ENCODE peak calls at places on chromosomes 4 and X, in seven cellular contexts. One of them, this sample, is unnamed.

GRCh38 chr4:26238426-26238781 is 82.4 kb upstream of the RBPJ start:
- DNase-seq in naive thymus-derived CD4-positive, alpha-beta T cell: no peak
- DNase-seq in ovary: no peak
- DNase-seq in thoracic aorta: no peak
- DNase-seq in neural progenitor cell: no peak
- DNase-seq in left ventricle myocardium inferior: no peak
- DNase-seq in AG04449: no peak
- DNase-seq in this sample: no peak

GRCh38 chr4:6393544-6394475 is 78.6 kb downstream of the PPP2R2C start:
- DNase-seq in neural progenitor cell: no peak
- DNase-seq in AG04449: no peak
- DNase-seq in thoracic aorta: no peak
- DNase-seq in left ventricle myocardium inferior: no peak
- DNase-seq in naive thymus-derived CD4-positive, alpha-beta T cell: no peak
- DNase-seq in ovary: no peak
- DNase-seq in this sample: no peak

GRCh38 chr4:98657531-98658286 is 702 bp downstream of the TSPAN5 start:
- DNase-seq in AG04449: no peak
- DNase-seq in left ventricle myocardium inferior: peak; percentile 22
- DNase-seq in naive thymus-derived CD4-positive, alpha-beta T cell: peak; percentile 49
- DNase-seq in ovary: no peak
- DNase-seq in neural progenitor cell: peak; percentile 72
- DNase-seq in thoracic aorta: no peak
- DNase-seq in this sample: no peak

GRCh38 chr4:27154706-27155105 is 294.1 kb downstream of the STIM2 start:
- DNase-seq in ovary: no peak
- DNase-seq in left ventricle myocardium inferior: no peak
- DNase-seq in thoracic aorta: no peak
- DNase-seq in AG04449: no peak
- DNase-seq in neural progenitor cell: no peak
- DNase-seq in naive thymus-derived CD4-positive, alpha-beta T cell: no peak
- DNase-seq in this sample: peak; percentile 29

GRCh38 chrX:7132335-7133035 is 15.0 kb upstream of the STS start:
- DNase-seq in neural progenitor cell: peak; percentile 42
- DNase-seq in naive thymus-derived CD4-positive, alpha-beta T cell: peak; percentile 1
- DNase-seq in left ventricle myocardium inferior: no peak
- DNase-seq in ovary: no peak
- DNase-seq in AG04449: peak; percentile 44
- DNase-seq in thoracic aorta: no peak
- DNase-seq in this sample: no peak

GRCh38 chrX:68842781-68843581 is 14.2 kb downstream of the EFNB1 start:
- DNase-seq in ovary: no peak
- DNase-seq in neural progenitor cell: no peak
- DNase-seq in naive thymus-derived CD4-positive, alpha-beta T cell: no peak
- DNase-seq in thoracic aorta: no peak
- DNase-seq in left ventricle myocardium inferior: peak; percentile 20
- DNase-seq in AG04449: no peak
- DNase-seq in this sample: no peak

GRCh38 chr4:54685810-54686209 is 28.1 kb downstream of the KIT start:
- DNase-seq in naive thymus-derived CD4-positive, alpha-beta T cell: no peak
- DNase-seq in ovary: no peak
- DNase-seq in neural progenitor cell: no peak
- DNase-seq in thoracic aorta: no peak
- DNase-seq in AG04449: no peak
- DNase-seq in left ventricle myocardium inferior: no peak
- DNase-seq in this sample: no peak

GRCh38 chr4:75717332-75717873 is 7.0 kb upstream of the USO1 start:
- DNase-seq in ovary: no peak
- DNase-seq in neural progenitor cell: no peak
- DNase-seq in thoracic aorta: no peak
- DNase-seq in AG04449: no peak
- DNase-seq in naive thymus-derived CD4-positive, alpha-beta T cell: no peak
- DNase-seq in left ventricle myocardium inferior: no peak
- DNase-seq in this sample: no peak

GRCh38 chrX:52359614-52360232 is 9.1 kb upstream of the XAGE2 start:
- DNase-seq in thoracic aorta: no peak
- DNase-seq in ovary: no peak
- DNase-seq in naive thymus-derived CD4-positive, alpha-beta T cell: no peak
- DNase-seq in AG04449: no peak
- DNase-seq in left ventricle myocardium inferior: no peak
- DNase-seq in neural progenitor cell: no peak
- DNase-seq in this sample: no peak

GRCh38 chr4:128386761-128387599 is 99.4 kb upstream of the PGRMC2 start:
- DNase-seq in ovary: peak; percentile 94
- DNase-seq in AG04449: peak; percentile 91
- DNase-seq in naive thymus-derived CD4-positive, alpha-beta T cell: no peak
- DNase-seq in thoracic aorta: peak; percentile 69
- DNase-seq in left ventricle myocardium inferior: peak; percentile 88
- DNase-seq in neural progenitor cell: no peak
- DNase-seq in this sample: peak; percentile 98

GRCh38 chr4:115629270-115629669 is 515.9 kb upstream of the NDST4 start:
- DNase-seq in naive thymus-derived CD4-positive, alpha-beta T cell: no peak
- DNase-seq in left ventricle myocardium inferior: no peak
- DNase-seq in neural progenitor cell: no peak
- DNase-seq in thoracic aorta: no peak
- DNase-seq in ovary: no peak
- DNase-seq in AG04449: no peak
- DNase-seq in this sample: no peak

DNA sequence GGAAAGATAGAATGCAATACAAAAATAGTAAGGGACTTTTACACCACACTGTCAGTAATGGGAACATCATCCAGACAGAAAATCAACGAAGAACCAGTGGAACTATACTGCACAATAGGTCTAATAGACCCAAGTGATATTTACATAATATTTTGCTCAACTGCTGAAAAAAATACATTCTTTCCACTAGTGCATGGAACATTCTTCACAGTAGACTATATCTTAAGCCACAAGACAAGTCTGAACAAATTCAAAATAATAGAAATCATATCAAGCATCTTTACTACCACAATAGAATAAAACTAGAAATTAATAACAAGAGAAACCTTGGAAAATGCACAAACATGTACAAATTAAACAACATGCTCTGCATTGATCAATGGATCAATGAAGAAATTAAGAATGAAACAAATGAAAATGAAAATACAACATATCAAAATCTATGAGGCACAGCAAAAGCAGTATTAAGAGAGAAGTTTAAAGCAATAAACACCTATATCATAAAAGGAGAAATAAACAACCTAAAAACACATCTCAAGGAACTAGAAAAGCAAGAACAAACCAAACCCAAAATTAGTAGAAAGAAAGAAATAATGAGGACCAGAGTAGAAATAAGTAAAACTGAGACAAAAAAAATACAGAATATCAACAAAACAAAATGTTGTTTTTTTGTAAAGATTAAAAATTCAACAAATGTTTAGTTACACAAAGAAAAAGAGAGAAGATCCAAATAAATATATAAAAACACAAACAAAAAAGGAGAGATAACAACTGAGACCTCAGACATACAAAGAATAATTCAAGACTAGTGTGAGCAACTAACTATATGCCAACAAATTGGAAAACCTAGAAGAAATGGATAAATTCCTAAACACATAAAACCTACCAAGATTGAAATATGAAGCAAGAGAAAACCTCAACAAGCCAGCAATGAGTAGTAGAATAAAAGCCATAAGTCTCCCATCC is 51.5 kb upstream of the ANTXR2 start:
- DNase-seq in naive thymus-derived CD4-positive, alpha-beta T cell: no peak
- DNase-seq in AG04449: no peak
- DNase-seq in neural progenitor cell: no peak
- DNase-seq in thoracic aorta: no peak
- DNase-seq in ovary: no peak
- DNase-seq in left ventricle myocardium inferior: no peak
- DNase-seq in this sample: no peak
- H3K4me3 ChIP-seq in naive thymus-derived CD4-positive, alpha-beta T cell: no peak overlapping the region
- H3K4me3 ChIP-seq in AG04449: no peak overlapping the region
- H3K4me3 ChIP-seq in neural progenitor cell: no peak overlapping the region
- H3K4me3 ChIP-seq in thoracic aorta: no peak overlapping the region
- H3K4me3 ChIP-seq in ovary: no peak overlapping the region
- H3K4me3 ChIP-seq in left ventricle myocardium inferior: no peak overlapping the region
- H3K4me3 ChIP-seq in this sample: no peak overlapping the region

GRCh38 chrX:72019487-72019886 is 108.8 kb downstream of the NHSL2 start:
- DNase-seq in naive thymus-derived CD4-positive, alpha-beta T cell: no peak
- DNase-seq in left ventricle myocardium inferior: no peak
- DNase-seq in thoracic aorta: no peak
- DNase-seq in AG04449: no peak
- DNase-seq in neural progenitor cell: no peak
- DNase-seq in ovary: no peak
- DNase-seq in this sample: peak; percentile 12

GRCh38 chrX:72020204-72020603 is 109.6 kb downstream of the NHSL2 start:
- DNase-seq in ovary: peak; percentile 57
- DNase-seq in left ventricle myocardium inferior: no peak
- DNase-seq in neural progenitor cell: no peak
- DNase-seq in AG04449: no peak
- DNase-seq in thoracic aorta: no peak
- DNase-seq in naive thymus-derived CD4-positive, alpha-beta T cell: no peak
- DNase-seq in this sample: peak; percentile 81

GRCh38 chrX:72016881-72017783 is 106.5 kb downstream of the NHSL2 start:
- DNase-seq in AG04449: no peak
- DNase-seq in naive thymus-derived CD4-positive, alpha-beta T cell: no peak
- DNase-seq in thoracic aorta: no peak
- DNase-seq in ovary: peak; percentile 14
- DNase-seq in neural progenitor cell: no peak
- DNase-seq in left ventricle myocardium inferior: no peak
- DNase-seq in this sample: no peak

GRCh38 chrX:72020788-72021187 is 110.1 kb downstream of the NHSL2 start:
- DNase-seq in ovary: no peak
- DNase-seq in left ventricle myocardium inferior: no peak
- DNase-seq in naive thymus-derived CD4-positive, alpha-beta T cell: no peak
- DNase-seq in neural progenitor cell: no peak
- DNase-seq in AG04449: no peak
- DNase-seq in thoracic aorta: no peak
- DNase-seq in this sample: peak; percentile 12

GRCh38 chrX:72018277-72019112 is 107.8 kb downstream of the NHSL2 start:
- DNase-seq in naive thymus-derived CD4-positive, alpha-beta T cell: peak; percentile 64
- DNase-seq in left ventricle myocardium inferior: peak; percentile 84
- DNase-seq in neural progenitor cell: peak; percentile 89
- DNase-seq in ovary: peak; percentile 89
- DNase-seq in AG04449: no peak
- DNase-seq in thoracic aorta: peak; percentile 22
- DNase-seq in this sample: peak; percentile 93
- H3K4me3 ChIP-seq in naive thymus-derived CD4-positive, alpha-beta T cell: peak overlapping the region; percentile 24
- H3K4me3 ChIP-seq in left ventricle myocardium inferior: peak overlapping the region; percentile 54
- H3K4me3 ChIP-seq in neural progenitor cell: peak overlapping the region; percentile 10
- H3K4me3 ChIP-seq in ovary: no peak overlapping the region
- H3K4me3 ChIP-seq in AG04449: peak overlapping the region; percentile 32
- H3K4me3 ChIP-seq in thoracic aorta: peak overlapping the region; percentile 65
- H3K4me3 ChIP-seq in this sample: peak overlapping the region; percentile 36

GRCh38 chr4:89308161-89308500 is 531 bp upstream of the GPRIN3 start:
- DNase-seq in neural progenitor cell: no peak
- DNase-seq in AG04449: no peak
- DNase-seq in ovary: no peak
- DNase-seq in thoracic aorta: no peak
- DNase-seq in left ventricle myocardium inferior: no peak
- DNase-seq in naive thymus-derived CD4-positive, alpha-beta T cell: peak; percentile 29
- DNase-seq in this sample: no peak
- H3K4me3 ChIP-seq in neural progenitor cell: peak overlapping the region; percentile 88
- H3K4me3 ChIP-seq in AG04449: peak overlapping the region; percentile 52
- H3K4me3 ChIP-seq in ovary: peak overlapping the region; percentile 71
- H3K4me3 ChIP-seq in thoracic aorta: peak overlapping the region; percentile 77
- H3K4me3 ChIP-seq in left ventricle myocardium inferior: peak overlapping the region; percentile 86
- H3K4me3 ChIP-seq in naive thymus-derived CD4-positive, alpha-beta T cell: peak overlapping the region; percentile 93
- H3K4me3 ChIP-seq in this sample: peak overlapping the region; percentile 64

GRCh38 chr4:185023471-185023870 is 5.2 kb downstream of the HELT start:
- DNase-seq in ovary: no peak
- DNase-seq in neural progenitor cell: peak; percentile 82
- DNase-seq in AG04449: no peak
- DNase-seq in thoracic aorta: no peak
- DNase-seq in left ventricle myocardium inferior: no peak
- DNase-seq in naive thymus-derived CD4-positive, alpha-beta T cell: no peak
- DNase-seq in this sample: no peak

GRCh38 chr4:185020293-185020808 is 2.1 kb downstream of the HELT start:
- DNase-seq in thoracic aorta: no peak
- DNase-seq in left ventricle myocardium inferior: no peak
- DNase-seq in ovary: no peak
- DNase-seq in naive thymus-derived CD4-positive, alpha-beta T cell: no peak
- DNase-seq in AG04449: no peak
- DNase-seq in neural progenitor cell: peak; percentile 61
- DNase-seq in this sample: no peak

GRCh38 chr4:185019451-185020292 is 1.4 kb downstream of the HELT start:
- DNase-seq in naive thymus-derived CD4-positive, alpha-beta T cell: no peak
- DNase-seq in neural progenitor cell: peak; percentile 72
- DNase-seq in thoracic aorta: no peak
- DNase-seq in left ventricle myocardium inferior: no peak
- DNase-seq in ovary: no peak
- DNase-seq in AG04449: no peak
- DNase-seq in this sample: no peak

GRCh38 chr4:185018834-185019450 is 652 bp downstream of the HELT start:
- DNase-seq in naive thymus-derived CD4-positive, alpha-beta T cell: no peak
- DNase-seq in neural progenitor cell: peak; percentile 42
- DNase-seq in AG04449: no peak
- DNase-seq in ovary: no peak
- DNase-seq in thoracic aorta: no peak
- DNase-seq in left ventricle myocardium inferior: no peak
- DNase-seq in this sample: no peak

DNA sequence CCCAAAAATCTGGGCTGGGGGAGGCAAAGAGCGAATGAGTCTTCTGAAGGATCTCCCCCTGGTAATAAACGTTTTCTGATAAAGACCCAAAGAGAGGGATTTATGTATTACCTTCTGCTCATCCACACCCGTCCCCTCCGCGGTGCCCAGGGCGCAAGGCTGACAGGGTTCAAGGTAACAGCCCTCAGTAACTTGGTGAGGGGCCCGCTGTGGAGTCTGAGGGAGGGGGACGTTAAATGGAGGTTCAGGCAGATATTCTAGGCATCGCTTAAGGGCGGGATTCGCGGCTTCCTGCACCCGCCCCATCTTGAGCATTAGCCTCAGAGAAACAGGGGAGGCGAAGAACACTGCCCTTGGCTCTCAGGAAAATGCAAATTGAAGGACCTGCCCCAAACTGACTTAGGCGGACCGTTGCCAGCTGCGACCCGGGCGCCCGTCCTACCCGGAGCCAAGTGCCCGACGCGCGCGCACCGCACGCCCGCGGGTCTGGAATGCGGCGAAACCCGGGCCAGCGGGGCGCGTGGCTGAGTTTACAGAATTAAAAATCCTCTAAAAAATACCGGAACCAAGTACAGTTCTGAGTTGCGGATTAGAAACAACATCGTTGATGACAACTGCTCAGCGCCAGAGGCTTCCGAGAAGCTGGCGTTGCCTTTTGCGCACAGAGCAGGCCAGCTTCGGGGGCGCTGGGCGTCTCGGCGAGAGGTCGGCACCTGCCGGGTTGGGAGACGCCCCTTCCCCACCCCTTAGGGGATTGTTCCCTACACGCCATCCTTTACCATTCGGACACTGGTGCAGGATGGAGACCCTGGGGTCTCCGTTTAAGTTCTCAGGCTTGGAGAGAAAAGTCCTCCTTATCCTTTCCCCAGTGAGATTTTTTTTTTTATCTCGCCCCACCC is 2.8 kb downstream of the HELT start:
- DNase-seq in naive thymus-derived CD4-positive, alpha-beta T cell: no peak
- DNase-seq in ovary: no peak
- DNase-seq in left ventricle myocardium inferior: no peak
- DNase-seq in neural progenitor cell: peak; percentile 57
- DNase-seq in AG04449: no peak
- DNase-seq in thoracic aorta: no peak
- DNase-seq in this sample: no peak
- H3K4me3 ChIP-seq in naive thymus-derived CD4-positive, alpha-beta T cell: no peak overlapping the region
- H3K4me3 ChIP-seq in ovary: no peak overlapping the region
- H3K4me3 ChIP-seq in left ventricle myocardium inferior: peak overlapping the region; percentile 49
- H3K4me3 ChIP-seq in neural progenitor cell: peak overlapping the region; percentile 38
- H3K4me3 ChIP-seq in AG04449: no peak overlapping the region
- H3K4me3 ChIP-seq in thoracic aorta: peak overlapping the region; percentile 49
- H3K4me3 ChIP-seq in this sample: no peak overlapping the region

This sample was measured in esophagus muscularis mucosa.